ENCODE peak calls at places on chromosomes 12 and 14, in five cellular contexts. X is A549, C is body of pancreas, O is AG09309, Z is cardiac muscle cell. U is an unnamed sample.

GRCh38 chr14:103207038-103207403 is 83.8 kb downstream of the TNFAIP2 start:
- DNase-seq in O (peak), Z (peak), X (no peak), C (peak), U (no peak)

GRCh38 chr14:69005432-69006148 is 26.5 kb upstream of the ACTN1 start:
- DNase-seq in O (peak), C (peak), X (peak), Z (no peak), U (no peak)

GRCh38 chr14:102764220-102764671 is 13.0 kb upstream of the TRAF3 start:
- DNase-seq in O (no peak), C (no peak), X (no peak), Z (no peak), U (no peak)

GRCh38 chr12:76123301-76124212 is 39.1 kb upstream of the NAP1L1 start:
- DNase-seq in Z (no peak), C (no peak), X (no peak), O (no peak), U (no peak)

GRCh38 chr12:46964496-46965098 is 114.8 kb upstream of the PCED1B start:
- DNase-seq in Z (peak), C (peak), O (no peak), X (no peak), U (no peak)

GRCh38 chr14:67577909-67578749 is 21.9 kb downstream of the PIGH start:
- DNase-seq in O (no peak), X (no peak), C (no peak), Z (no peak), U (no peak)

GRCh38 chr14:75979071-75979571 is 2.7 kb downstream of the TGFB3 start:
- DNase-seq in C (peak), X (peak), O (no peak), Z (peak), U (no peak)

GRCh38 chr12:118420673-118421072 is 44.3 kb downstream of the SUDS3 start:
- DNase-seq in X (no peak), Z (no peak), O (no peak), C (no peak), U (no peak)

GRCh38 chr14:86296173-86296572 is 766.2 kb downstream of the FLRT2 start:
- DNase-seq in C (no peak), Z (no peak), X (no peak), O (no peak), U (no peak)

GRCh38 chr14:102451064-102451352 is 58.6 kb downstream of the ANKRD9 start:
- DNase-seq in O (no peak), Z (no peak), C (no peak), X (no peak), U (no peak)

GRCh38 chr14:80634106-80634758 is 307.3 kb downstream of the CEP128 start:
- DNase-seq in X (no peak), Z (no peak), O (no peak), C (no peak), U (no peak)

GRCh38 chr12:9647825-9648700 is 21.4 kb upstream of the CLEC2D start:
- DNase-seq in C (peak), O (no peak), X (peak), Z (peak), U (peak)

GRCh38 chr12:48678561-48679185 is 3.4 kb downstream of the KANSL2 start:
- DNase-seq in O (no peak), C (no peak), Z (no peak), X (no peak), U (no peak)

GRCh38 chr12:100375023-100375737 is 18.3 kb downstream of the SLC17A8 start:
- DNase-seq in X (no peak), C (peak), Z (no peak), O (peak), U (no peak)

GRCh38 chr14:59103396-59103795 is 85.1 kb upstream of the DAAM1 start:
- DNase-seq in C (no peak), O (no peak), X (no peak), Z (no peak), U (no peak)

GRCh38 chr12:11876301-11876700 is 194.4 kb upstream of the BCL2L14 start:
- DNase-seq in O (no peak), C (no peak), X (no peak), Z (no peak), U (no peak)

GRCh38 chr14:92009604-92010003 is 30.3 kb downstream of the TRIP11 start:
- DNase-seq in C (no peak), O (no peak), Z (no peak), X (no peak), U (no peak)

GRCh38 chr12:117760990-117761389 is 207.8 kb downstream of the KSR2 start:
- DNase-seq in C (no peak), O (no peak), X (no peak), Z (no peak), U (no peak)

GRCh38 chr12:113852695-113853490 is 113.2 kb downstream of the RBM19 start:
- DNase-seq in Z (no peak), X (no peak), C (no peak), O (no peak), U (no peak)

GRCh38 chr14:50000215-50001145 is 107.6 kb downstream of the ARF6 start:
- DNase-seq in X (no peak), C (peak), Z (peak), O (peak), U (no peak)

GRCh38 chr14:69008411-69008810 is 29.3 kb upstream of the ACTN1 start:
- DNase-seq in Z (peak), C (no peak), X (no peak), O (no peak), U (no peak)

GRCh38 chr12:115507951-115508722 is 769.4 kb downstream of the MED13L start:
- DNase-seq in X (no peak), Z (peak), C (no peak), O (no peak), U (no peak)

GRCh38 chr12:4858385-4858784 is 51.3 kb upstream of the KCNA1 start:
- DNase-seq in O (no peak), Z (peak), X (no peak), C (peak), U (peak)

GRCh38 chr12:24463392-24463791 is 485.5 kb downstream of the BCAT1 start:
- DNase-seq in O (no peak), C (no peak), X (no peak), Z (no peak), U (no peak)

GRCh38 chr12:76032043-76032981 is 736 bp upstream of the PHLDA1 start:
- DNase-seq in O (no peak), Z (peak), X (peak), C (peak), U (no peak)

GRCh38 chr12:6200266-6201198 is at the start of gene CD9:
- DNase-seq in O (no peak), C (peak), X (peak), Z (peak), U (peak)

GRCh38 chr12:31531908-31532307 is 59.0 kb downstream of the DENND5B start:
- DNase-seq in X (no peak), C (no peak), O (no peak), Z (no peak), U (no peak)

GRCh38 chr14:72608391-72609204 is 285.3 kb downstream of the DPF3 start:
- DNase-seq in C (no peak), Z (no peak), O (peak), X (peak), U (no peak)

GRCh38 chr12:19402743-19403400 is 36.4 kb upstream of the AEBP2 start:
- DNase-seq in Z (peak), X (no peak), O (no peak), C (peak), U (peak)

GRCh38 chr14:57533214-57533613 is 39.6 kb upstream of the CCDC198 start:
- DNase-seq in O (no peak), C (peak), X (peak), Z (no peak), U (peak)

GRCh38 chr14:65478596-65478995 is 66.1 kb downstream of the FUT8 start:
- DNase-seq in O (peak), C (no peak), Z (no peak), X (no peak), U (no peak)

GRCh38 chr12:9049520-9050133 is 60.3 kb downstream of the KLRG1 start:
- DNase-seq in X (peak), Z (peak), C (peak), O (peak), U (peak)

GRCh38 chr14:38743941-38744611 is 359.0 kb downstream of the SEC23A start:
- DNase-seq in O (no peak), Z (no peak), C (no peak), X (no peak), U (no peak)

GRCh38 chr12:82788594-82788993 is 101.9 kb downstream of the TMTC2 start:
- DNase-seq in C (no peak), X (no peak), Z (peak), O (no peak), U (no peak)

GRCh38 chr12:25249951-25250738 is 584 bp downstream of the KRAS start:
- DNase-seq in X (peak), C (peak), O (no peak), Z (peak), U (no peak)

GRCh38 chr14:104784846-104785707 is 10.5 kb downstream of the AKT1 start:
- DNase-seq in Z (no peak), C (peak), O (no peak), X (no peak), U (no peak)

GRCh38 chr12:84397279-84397678 is 515.3 kb downstream of the SLC6A15 start:
- DNase-seq in C (no peak), X (no peak), Z (no peak), O (no peak), U (peak)

GRCh38 chr12:81570234-81570633 is 188.9 kb downstream of the PPFIA2 start:
- DNase-seq in O (no peak), Z (peak), C (no peak), X (no peak), U (no peak)

DNA sequence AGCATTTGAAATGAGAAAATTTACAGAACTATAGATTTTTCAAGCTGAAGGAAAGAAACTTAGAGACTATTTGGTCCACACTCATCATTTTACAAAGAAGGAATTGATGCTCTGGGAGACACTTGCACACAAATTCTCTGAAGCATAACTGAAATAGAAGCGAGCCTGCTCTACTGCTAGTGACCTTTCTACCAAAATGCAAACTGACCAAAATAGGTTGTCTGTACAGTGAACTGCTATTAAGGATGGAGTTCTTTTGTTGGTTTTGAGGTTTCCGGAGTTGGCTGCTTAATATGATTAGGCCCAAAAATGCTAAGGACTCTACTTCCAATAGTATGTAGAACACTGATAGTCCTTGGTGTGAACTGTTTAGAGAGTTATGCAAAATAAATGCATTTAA is 194.9 kb downstream of the PPFIA2 start:
- DNase-seq in X (no peak), Z (no peak), C (no peak), O (no peak), U (no peak)
- TF ChIP-seq CTCF in X (no peak), Z (no peak), C (no peak), O (no peak), U (no peak)

GRCh38 chr14:96493178-96493577 is 9.0 kb upstream of the PAPOLA start:
- DNase-seq in O (no peak), X (no peak), Z (no peak), C (no peak), U (no peak)
- H3K4me3 ChIP-seq in O (no peak), X (no peak), Z (no peak), C (no peak), U (no peak)

GRCh38 chr14:52650774-52651173 is 44.6 kb downstream of the ERO1A start:
- DNase-seq in Z (no peak), X (no peak), C (peak), O (no peak), U (no peak)
- TF ChIP-seq CTCF in Z (no peak), X (peak), C (no peak), O (peak), U (no peak)

DNA sequence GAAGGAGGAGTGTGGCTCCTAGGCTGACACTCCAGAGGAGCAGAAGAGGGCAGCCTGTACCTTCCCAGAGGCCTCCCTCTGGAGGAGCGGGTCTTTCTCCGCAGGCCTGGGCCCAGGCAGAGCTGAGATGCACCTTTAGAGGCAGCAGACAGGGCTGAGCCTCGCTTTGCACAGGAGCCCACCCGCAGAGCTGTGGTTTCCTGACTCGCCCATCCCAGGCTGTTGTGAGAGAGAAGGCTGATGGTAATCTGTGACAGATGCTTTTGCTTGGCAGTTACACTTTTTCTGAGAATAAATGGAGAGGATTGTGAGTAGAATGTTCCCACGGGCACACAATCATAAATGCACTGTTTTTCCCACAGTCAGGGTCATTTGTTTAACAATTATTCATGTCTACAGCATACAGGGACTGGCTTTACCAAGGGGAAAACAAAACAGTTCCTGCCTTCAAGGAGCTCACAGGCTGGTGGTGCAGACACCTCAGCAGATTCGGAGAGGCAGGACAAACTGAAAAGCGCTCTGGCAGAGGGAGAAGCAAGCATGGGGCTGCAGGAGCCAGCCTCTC is 13.9 kb downstream of the EVL start:
- DNase-seq in C (no peak), O (peak), Z (no peak), X (no peak), U (no peak)
- H3K4me3 ChIP-seq in C (no peak), O (no peak), Z (no peak), X (no peak), U (no peak)

DNA sequence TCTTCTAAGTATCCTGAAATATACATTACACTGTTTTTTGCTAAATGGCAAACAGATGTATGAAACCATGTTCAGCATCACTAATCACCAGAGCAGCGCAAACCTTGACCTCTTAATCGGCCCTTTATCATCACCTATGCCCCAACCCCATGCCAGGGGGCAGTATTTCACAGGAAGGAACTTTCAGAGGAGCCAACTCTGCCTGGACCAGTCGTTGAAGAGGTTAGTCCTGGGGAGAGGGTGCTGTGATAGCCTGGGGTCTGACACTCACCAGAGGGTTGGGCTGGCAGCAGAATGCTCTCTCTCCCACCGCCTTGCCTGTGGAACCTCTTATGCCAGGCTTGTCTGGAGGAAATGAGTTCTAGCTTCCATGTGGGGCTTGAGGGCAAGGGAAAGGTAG is 411.7 kb downstream of the TMEM117 start:
- DNase-seq in X (no peak), Z (no peak), O (no peak), C (no peak), U (no peak)
- TF ChIP-seq CTCF in X (no peak), Z (no peak), O (no peak), C (no peak), U (peak)

GRCh38 chr12:39296496-39296895 is 146.4 kb downstream of the KIF21A start:
- DNase-seq in Z (no peak), O (no peak), X (no peak), C (no peak), U (no peak)
- H3K4me3 ChIP-seq in Z (no peak), O (no peak), X (no peak), C (no peak), U (no peak)

DNA sequence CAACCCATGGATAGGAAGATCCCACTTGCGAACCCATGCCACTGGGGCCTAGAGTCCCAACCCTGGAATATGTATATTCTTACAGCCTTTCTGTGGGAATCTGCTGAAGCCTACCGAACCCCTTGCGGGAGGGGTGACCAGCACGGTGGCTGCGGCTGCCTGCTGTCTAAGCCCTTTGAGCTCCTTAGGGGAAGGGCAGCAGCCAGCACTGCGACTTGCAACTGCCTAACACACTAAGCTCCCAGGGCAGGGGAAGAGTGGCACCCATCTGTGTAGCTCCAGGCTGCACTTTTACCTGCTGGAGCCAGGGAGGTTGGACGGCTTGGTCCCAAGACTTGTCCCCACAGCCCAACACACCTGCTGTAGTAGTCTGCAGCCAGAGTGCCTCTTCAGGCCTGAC is 1968.7 kb upstream of the FLRT2 start:
- DNase-seq in O (no peak), X (no peak), C (no peak), Z (no peak), U (no peak)
- TF ChIP-seq CTCF in O (no peak), X (no peak), C (no peak), Z (no peak), U (no peak)

GRCh38 chr12:14257303-14257733 is 108.2 kb upstream of the ATF7IP start:
- DNase-seq in C (no peak), Z (no peak), O (no peak), X (no peak), U (no peak)

GRCh38 chr12:14260011-14260993 is 105.2 kb upstream of the ATF7IP start:
- DNase-seq in O (peak), X (no peak), C (peak), Z (peak), U (no peak)

GRCh38 chr12:14259481-14260010 is 105.9 kb upstream of the ATF7IP start:
- DNase-seq in C (no peak), Z (no peak), X (no peak), O (no peak), U (no peak)

GRCh38 chr12:14257734-14258467 is 107.6 kb upstream of the ATF7IP start:
- DNase-seq in Z (peak), C (peak), O (peak), X (peak), U (peak)

GRCh38 chr12:14258468-14258947 is 107.0 kb upstream of the ATF7IP start:
- DNase-seq in O (no peak), C (no peak), Z (peak), X (no peak), U (no peak)
- H3K4me3 ChIP-seq in O (no peak), C (no peak), Z (no peak), X (no peak), U (no peak)

GRCh38 chr12:13666806-13667205 is 314.6 kb downstream of the GRIN2B start:
- DNase-seq in Z (peak), C (no peak), O (no peak), X (no peak), U (no peak)

GRCh38 chr12:13668880-13669279 is 312.5 kb downstream of the GRIN2B start:
- DNase-seq in Z (no peak), C (no peak), X (no peak), O (no peak), U (no peak)

GRCh38 chr12:13670249-13670648 is 311.2 kb downstream of the GRIN2B start:
- DNase-seq in O (no peak), Z (no peak), C (no peak), X (no peak), U (no peak)
- TF ChIP-seq CTCF in O (no peak), Z (no peak), C (no peak), X (no peak), U (no peak)

U was measured in LNCaP clone FGC.